ENCODE peak calls at places on chromosomes 5 and 9, in eight cellular contexts. T is HEK293T, H is head of caudate nucleus, C is NCI-H1417, R is AG09309, S is mesenteric fat pad, O is naive B cell, M is A549. F is an unnamed sample.

GRCh38 chr9:36396985-36397384 is 3.1 kb downstream of the RNF38 start:
- DNase-seq in T (no peak), H (no peak), C (no peak), R (no peak), S (no peak), O (no peak), M (no peak), F (no peak)

GRCh38 chr9:97322105-97322504 is 14.6 kb downstream of the CCDC180 start:
- DNase-seq in T (no peak), H (no peak), C (no peak), R (no peak), S (no peak), O (no peak), M (no peak), F (no peak)

GRCh38 chr5:62727184-62727583 is 148.6 kb downstream of the LRRC70 start:
- DNase-seq in T (no peak), H (no peak), C (no peak), R (no peak), S (no peak), O (no peak), M (no peak), F (no peak)

GRCh38 chr9:107222020-107222522 is 61.0 kb upstream of the RAD23B start:
- DNase-seq in T (no peak), H (no peak), C (peak), R (no peak), S (no peak), O (no peak), M (no peak), F (no peak)

GRCh38 chr5:140214831-140215230 is 39.8 kb downstream of the CYSTM1 start:
- DNase-seq in T (no peak), H (peak), C (no peak), R (peak), S (no peak), O (no peak), M (no peak), F (no peak)

GRCh38 chr5:107517185-107517868 is 153.4 kb downstream of the EFNA5 start:
- DNase-seq in T (no peak), H (no peak), C (no peak), R (no peak), S (no peak), O (no peak), M (no peak), F (no peak)

GRCh38 chr9:88537743-88538055 is 2.7 kb downstream of the NXNL2 start:
- DNase-seq in T (no peak), H (peak), C (peak), R (peak), S (no peak), O (no peak), M (peak), F (no peak)

GRCh38 chr5:154583545-154584168 is 105.6 kb upstream of the HAND1 start:
- DNase-seq in T (no peak), H (no peak), C (no peak), R (no peak), S (no peak), O (no peak), M (peak), F (no peak)

GRCh38 chr5:172592881-172593280 is 48.2 kb upstream of the NEURL1B start:
- DNase-seq in T (no peak), H (no peak), C (no peak), R (no peak), S (peak), O (no peak), M (no peak), F (no peak)

GRCh38 chr5:132055808-132056609 is 4.4 kb upstream of the IL3 start:
- DNase-seq in T (no peak), H (no peak), C (no peak), R (no peak), S (peak), O (no peak), M (no peak), F (peak)

GRCh38 chr5:568061-568781 is 43.9 kb upstream of the CEP72 start:
- DNase-seq in T (no peak), H (no peak), C (no peak), R (no peak), S (peak), O (no peak), M (no peak), F (no peak)

GRCh38 chr5:6058055-6058715 is 320.2 kb downstream of the MED10 start:
- DNase-seq in T (no peak), H (no peak), C (no peak), R (no peak), S (no peak), O (no peak), M (no peak), F (peak)

GRCh38 chr9:19924090-19924489 is 135.3 kb upstream of the SLC24A2 start:
- DNase-seq in T (no peak), H (no peak), C (no peak), R (no peak), S (no peak), O (no peak), M (no peak), F (no peak)

GRCh38 chr9:83472221-83472665 is 66.0 kb downstream of the FRMD3 start:
- DNase-seq in T (no peak), H (no peak), C (peak), R (no peak), S (no peak), O (no peak), M (peak), F (no peak)

GRCh38 chr9:104092192-104092591 is 1.9 kb upstream of the SMC2 start:
- DNase-seq in T (no peak), H (no peak), C (no peak), R (no peak), S (no peak), O (no peak), M (no peak), F (no peak)

GRCh38 chr5:77231470-77232138 is 21.1 kb downstream of the PDE8B start:
- DNase-seq in T (no peak), H (peak), C (no peak), R (no peak), S (no peak), O (no peak), M (no peak), F (no peak)

GRCh38 chr9:20441704-20442423 is 180.4 kb downstream of the MLLT3 start:
- DNase-seq in T (no peak), H (no peak), C (no peak), R (peak), S (no peak), O (no peak), M (no peak), F (no peak)

GRCh38 chr5:180343110-180343845 is 9.9 kb downstream of the GFPT2 start:
- DNase-seq in T (no peak), H (peak), C (peak), R (no peak), S (no peak), O (no peak), M (no peak), F (no peak)

GRCh38 chr5:759781-760362 is 24.7 kb downstream of the ZDHHC11B start:
- DNase-seq in T (no peak), H (peak), C (no peak), R (no peak), S (peak), O (no peak), M (no peak), F (no peak)

GRCh38 chr5:102986074-102986473 is 133.9 kb downstream of the GIN1 start:
- DNase-seq in T (no peak), H (no peak), C (no peak), R (no peak), S (no peak), O (peak), M (no peak), F (no peak)

GRCh38 chr9:34589371-34589655 is 211 bp downstream of the CNTFR start:
- DNase-seq in T (no peak), H (no peak), C (no peak), R (no peak), S (no peak), O (no peak), M (no peak), F (no peak)

GRCh38 chr9:107460153-107461023 is 29.2 kb downstream of the KLF4 start:
- DNase-seq in T (no peak), H (no peak), C (no peak), R (no peak), S (no peak), O (no peak), M (no peak), F (no peak)

GRCh38 chr5:392431-392988 is 50.5 kb upstream of the EXOC3 start:
- DNase-seq in T (no peak), H (no peak), C (peak), R (no peak), S (peak), O (no peak), M (no peak), F (peak)